ENCODE peak calls at places on chromosomes 5 and 9, in seven cellular contexts. T is cardiac fibroblast, X is nephron progenitor cell, O is heart right ventricle, L is SK-N-SH, J is GM13976, G is right atrium auricular region. S is an unnamed sample.

GRCh38 chr5:71537681-71538080 is 49.5 kb upstream of the MCCC2 start:
- DNase-seq in T (peak), X (no peak), O (no peak), L (no peak), J (no peak), G (no peak), S (no peak)

GRCh38 chr5:150247726-150248125 is 41.8 kb downstream of the CAMK2A start:
- DNase-seq in T (no peak), X (no peak), O (no peak), L (no peak), J (no peak), G (no peak), S (no peak)

GRCh38 chr9:111945216-111945615 is 48.6 kb downstream of the UGCG start:
- DNase-seq in T (peak), X (no peak), O (no peak), L (no peak), J (peak), G (no peak), S (peak)

GRCh38 chr5:78526049-78526525 is 122.5 kb downstream of the LHFPL2 start:
- DNase-seq in T (peak), X (no peak), O (no peak), L (no peak), J (peak), G (no peak), S (peak)

GRCh38 chr9:36995927-36996471 is 38.1 kb downstream of the PAX5 start:
- DNase-seq in T (peak), X (peak), O (peak), L (peak), J (peak), G (no peak), S (peak)

GRCh38 chr5:73792687-73793320 is 166.8 kb downstream of the ARHGEF28 start:
- DNase-seq in T (peak), X (peak), O (peak), L (peak), J (peak), G (peak), S (peak)

GRCh38 chr5:31193591-31194457 is at the start of gene CDH6:
- DNase-seq in T (peak), X (peak), O (peak), L (peak), J (no peak), G (no peak), S (no peak)

GRCh38 chr5:168163966-168164365 is 127.5 kb upstream of the WWC1 start:
- DNase-seq in T (no peak), X (no peak), O (no peak), L (no peak), J (no peak), G (no peak), S (no peak)

GRCh38 chr5:173781826-173782670 is 106.1 kb upstream of the CPEB4 start:
- DNase-seq in T (peak), X (no peak), O (peak), L (peak), J (no peak), G (peak), S (no peak)

GRCh38 chr5:8057764-8058163 is 188.8 kb downstream of the MTRR start:
- DNase-seq in T (peak), X (no peak), O (no peak), L (no peak), J (no peak), G (no peak), S (no peak)

GRCh38 chr9:135622415-135623020 is 16.8 kb downstream of the GLT6D1 start:
- DNase-seq in T (no peak), X (no peak), O (no peak), L (no peak), J (no peak), G (no peak), S (no peak)

GRCh38 chr9:84122572-84122971 is 142.0 kb downstream of the RMI1 start:
- DNase-seq in T (no peak), X (no peak), O (no peak), L (no peak), J (no peak), G (no peak), S (no peak)

GRCh38 chr9:136437430-136437829 is 2.2 kb downstream of the INPP5E start:
- DNase-seq in T (peak), X (no peak), O (no peak), L (no peak), J (no peak), G (no peak), S (no peak)

GRCh38 chr5:56735845-56736641 is 79.3 kb upstream of the MAP3K1 start:
- DNase-seq in T (no peak), X (no peak), O (no peak), L (no peak), J (no peak), G (no peak), S (no peak)

GRCh38 chr9:124795881-124796415 is 19.0 kb downstream of the OLFML2A start:
- DNase-seq in T (peak), X (no peak), O (peak), L (no peak), J (no peak), G (no peak), S (no peak)

GRCh38 chr5:33311893-33312292 is 128.9 kb upstream of the TARS1 start:
- DNase-seq in T (peak), X (no peak), O (no peak), L (no peak), J (no peak), G (no peak), S (no peak)

GRCh38 chr9:136829412-136829811 is 12.9 kb upstream of the AJM1 start:
- DNase-seq in T (no peak), X (no peak), O (no peak), L (no peak), J (no peak), G (no peak), S (no peak)

GRCh38 chr5:2549354-2549753 is 202.1 kb downstream of the IRX2 start:
- DNase-seq in T (no peak), X (no peak), O (no peak), L (no peak), J (no peak), G (no peak), S (no peak)

GRCh38 chr5:17184596-17184995 is 32.8 kb upstream of the BASP1 start:
- DNase-seq in T (peak), X (no peak), O (no peak), L (no peak), J (no peak), G (no peak), S (no peak)

GRCh38 chr9:30773427-30773826 is 1611.0 kb upstream of the ACO1 start:
- DNase-seq in T (no peak), X (no peak), O (no peak), L (no peak), J (no peak), G (no peak), S (no peak)

GRCh38 chr5:172646716-172647285 is 5.7 kb downstream of the NEURL1B start:
- DNase-seq in T (peak), X (peak), O (peak), L (no peak), J (no peak), G (no peak), S (no peak)

GRCh38 chr9:74125916-74126315 is 371.2 kb upstream of the RORB start:
- DNase-seq in T (no peak), X (peak), O (no peak), L (no peak), J (no peak), G (no peak), S (no peak)

GRCh38 chr9:81885586-81885985 is 42.6 kb upstream of the SPATA31D4 start:
- DNase-seq in T (no peak), X (no peak), O (no peak), L (no peak), J (peak), G (no peak), S (no peak)

GRCh38 chr9:114098660-114099522 is at the start of gene KIF12:
- DNase-seq in T (no peak), X (peak), O (no peak), L (peak), J (no peak), G (no peak), S (no peak)

GRCh38 chr5:33795532-33795931 is 96.3 kb downstream of the ADAMTS12 start:
- DNase-seq in T (no peak), X (no peak), O (no peak), L (no peak), J (no peak), G (no peak), S (no peak)

GRCh38 chr5:33257807-33258491 is 182.8 kb upstream of the TARS1 start:
- DNase-seq in T (peak), X (no peak), O (no peak), L (no peak), J (no peak), G (no peak), S (no peak)

GRCh38 chr5:77138981-77139380 is 51.9 kb upstream of the ZBED3 start:
- DNase-seq in T (peak), X (peak), O (no peak), L (peak), J (no peak), G (no peak), S (no peak)

GRCh38 chr5:84403773-84404172 is 19.1 kb upstream of the EDIL3 start:
- DNase-seq in T (peak), X (no peak), O (no peak), L (no peak), J (no peak), G (no peak), S (no peak)

GRCh38 chr5:168314735-168315411 is 23.4 kb downstream of the WWC1 start:
- DNase-seq in T (peak), X (no peak), O (no peak), L (no peak), J (no peak), G (no peak), S (no peak)

GRCh38 chr5:9149988-9150387 is 395.9 kb downstream of the SEMA5A start:
- DNase-seq in T (no peak), X (no peak), O (no peak), L (no peak), J (no peak), G (no peak), S (no peak)

GRCh38 chr5:132458651-132459030 is 31.9 kb downstream of the IRF1 start:
- DNase-seq in T (no peak), X (no peak), O (no peak), L (no peak), J (no peak), G (no peak), S (peak)

GRCh38 chr5:157198277-157199058 is 17.8 kb downstream of the ITK start:
- DNase-seq in T (no peak), X (no peak), O (no peak), L (no peak), J (no peak), G (no peak), S (no peak)

GRCh38 chr5:61924251-61924650 is 381.8 kb upstream of the KIF2A start:
- DNase-seq in T (no peak), X (no peak), O (no peak), L (no peak), J (no peak), G (no peak), S (no peak)

GRCh38 chr5:160305319-160305718 is 7.0 kb downstream of the CCNJL start:
- DNase-seq in T (no peak), X (no peak), O (no peak), L (no peak), J (no peak), G (no peak), S (no peak)

GRCh38 chr5:126512451-126512850 is 82.6 kb downstream of the ALDH7A1 start:
- DNase-seq in T (no peak), X (no peak), O (no peak), L (no peak), J (no peak), G (no peak), S (no peak)

GRCh38 chr5:108381034-108381954 is 604 bp downstream of the FBXL17 start:
- DNase-seq in T (peak), X (peak), O (peak), L (peak), J (peak), G (peak), S (peak)

GRCh38 chr5:116375926-116376325 is 198.7 kb downstream of the SEMA6A start:
- DNase-seq in T (no peak), X (no peak), O (no peak), L (no peak), J (no peak), G (no peak), S (no peak)

GRCh38 chr5:93062548-93062947 is 518.5 kb downstream of the NR2F1-AS1 start:
- DNase-seq in T (peak), X (no peak), O (no peak), L (no peak), J (no peak), G (no peak), S (no peak)
- TF ChIP-seq CTCF in T (peak), X (no peak), O (no peak), L (peak), J (no peak), G (no peak), S (no peak)

GRCh38 chr5:36073595-36074216 is 7.0 kb upstream of the UGT3A2 start:
- DNase-seq in T (peak), X (no peak), O (no peak), L (no peak), J (peak), G (no peak), S (peak)

GRCh38 chr5:36078430-36078829 is 11.7 kb upstream of the UGT3A2 start:
- DNase-seq in T (no peak), X (no peak), O (no peak), L (no peak), J (no peak), G (no peak), S (no peak)

GRCh38 chr5:36079200-36079761 is 12.6 kb upstream of the UGT3A2 start:
- DNase-seq in T (peak), X (peak), O (no peak), L (peak), J (peak), G (no peak), S (peak)
- TF ChIP-seq CTCF in T (peak), X (peak), O (peak), L (peak), J (peak), G (peak), S (peak)

DNA sequence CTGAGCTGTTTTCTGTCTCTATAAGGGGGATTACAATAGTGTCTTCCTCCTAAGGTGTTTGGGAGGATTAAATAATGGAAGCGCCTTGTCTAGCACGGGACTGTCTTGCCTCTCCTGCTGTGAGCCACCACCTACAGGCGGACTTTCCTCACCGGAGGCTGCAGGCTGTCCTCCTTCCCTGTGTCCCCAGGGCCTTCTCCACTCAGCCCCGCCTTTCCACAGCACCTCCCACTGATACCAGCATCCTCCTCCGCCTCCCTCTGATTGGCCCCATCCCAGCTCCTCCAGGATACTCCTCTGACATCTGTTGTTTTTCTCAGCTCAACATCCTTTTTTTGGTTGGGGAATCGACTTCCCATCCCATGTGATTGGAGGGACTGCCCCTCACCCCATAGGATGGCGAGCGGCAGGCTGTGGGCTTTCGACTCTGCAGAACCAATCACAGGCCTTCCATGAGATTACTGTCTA is 851 bp upstream of the ZDHHC12 start:
- DNase-seq in T (peak), X (peak), O (peak), L (peak), J (peak), G (peak), S (peak)
- TF ChIP-seq CTCF in T (no peak), X (no peak), O (no peak), L (no peak), J (no peak), G (no peak), S (peak)

GRCh38 chr5:83348281-83348780 is 123.2 kb upstream of the VCAN start:
- DNase-seq in T (no peak), X (no peak), O (no peak), L (no peak), J (no peak), G (no peak), S (no peak)
- TF ChIP-seq CTCF in T (no peak), X (no peak), O (no peak), L (no peak), J (no peak), G (no peak), S (no peak)

GRCh38 chr5:141172381-141173204 is at the start of gene PCDHB7:
- DNase-seq in T (peak), X (peak), O (peak), L (peak), J (no peak), G (no peak), S (no peak)
- TF ChIP-seq CTCF in T (peak), X (peak), O (peak), L (peak), J (no peak), G (peak), S (peak)

GRCh38 chr5:926416-927171 is 33.9 kb downstream of the TRIP13 start:
- DNase-seq in T (peak), X (peak), O (no peak), L (peak), J (peak), G (no peak), S (peak)
- TF ChIP-seq CTCF in T (peak), X (peak), O (peak), L (no peak), J (peak), G (peak), S (peak)

S was measured in GM10248.